ENCODE peak calls at places on chromosomes 7 and 10, in five cellular contexts. M, D, U, V and I are unnamed samples.

GRCh38 chr10:131089150-131089549 is 222.4 kb downstream of the TCERG1L start:
- DNase-seq in D (no peak), V (no peak), U (no peak), M (no peak), I (no peak)

GRCh38 chr10:98332623-98333269 is 64.8 kb upstream of the LOXL4 start:
- DNase-seq in U (no peak), V (no peak), D (no peak), M (no peak), I (no peak)

GRCh38 chr10:110648743-110649651 is 4.9 kb downstream of the RBM20 start:
- DNase-seq in V (no peak), U (no peak), D (no peak), M (no peak), I (no peak)

GRCh38 chr10:121284952-121285351 is 313.3 kb downstream of the FGFR2 start:
- DNase-seq in D (no peak), V (no peak), M (no peak), U (no peak), I (no peak)

GRCh38 chr10:60413306-60414012 is 23.8 kb upstream of the ANK3 start:
- DNase-seq in V (no peak), M (no peak), D (no peak), U (no peak), I (no peak)

GRCh38 chr7:2884161-2884560 is 40.1 kb upstream of the GNA12 start:
- DNase-seq in M (no peak), V (no peak), D (no peak), U (no peak), I (no peak)

GRCh38 chr10:90963331-90963730 is 42.4 kb upstream of the ANKRD1 start:
- DNase-seq in D (no peak), M (no peak), U (no peak), V (no peak), I (no peak)

GRCh38 chr7:47584128-47584865 is 2.4 kb upstream of the TNS3 start:
- DNase-seq in M (no peak), D (no peak), V (no peak), U (no peak), I (no peak)

GRCh38 chr10:8402469-8403074 is 348.1 kb downstream of the GATA3 start:
- DNase-seq in M (no peak), U (no peak), D (peak; percentile 31), V (no peak), I (no peak)

GRCh38 chr10:101331960-101332359 is 22.0 kb upstream of the BTRC start:
- DNase-seq in D (no peak), V (no peak), U (no peak), M (no peak), I (no peak)

GRCh38 chr10:62335326-62335725 is 38.8 kb upstream of the ZNF365 start:
- DNase-seq in D (no peak), U (no peak), M (no peak), V (no peak), I (no peak)

GRCh38 chr7:36227223-36227622 is 74.2 kb downstream of the EEPD1 start:
- DNase-seq in V (no peak), M (no peak), D (no peak), U (peak; percentile 59), I (no peak)